ENCODE peak calls at places on chromosome 1, in seven cellular contexts. N, K, O, S, J, Z and I are unnamed samples.

GRCh38 chr1:47507921-47508894 is 70.4 kb downstream of the FOXD2 start:
- DNase-seq in S (peak), J (peak), O (peak), N (peak), K (peak), Z (peak), I (no peak)

GRCh38 chr1:73604739-73605138 is 593.2 kb downstream of the LRRIQ3 start:
- DNase-seq in S (no peak), O (no peak), K (no peak), J (no peak), N (no peak), Z (peak), I (no peak)

GRCh38 chr1:241972703-241973375 is 15.3 kb downstream of the BECN2 start:
- DNase-seq in O (no peak), K (no peak), Z (no peak), J (no peak), N (peak), S (no peak), I (peak)

GRCh38 chr1:98059616-98060015 is 138.8 kb upstream of the DPYD start:
- DNase-seq in K (no peak), J (no peak), O (no peak), Z (peak), N (no peak), S (no peak), I (no peak)

GRCh38 chr1:177368255-177368654 is 197.5 kb downstream of the BRINP2 start:
- DNase-seq in N (no peak), K (no peak), O (no peak), Z (no peak), S (no peak), J (no peak), I (peak)

GRCh38 chr1:11563560-11564069 is 84.7 kb downstream of the DISP3 start:
- DNase-seq in K (no peak), O (no peak), S (no peak), Z (no peak), N (peak), J (peak), I (peak)

GRCh38 chr1:167486090-167486824 is 32.1 kb downstream of the CD247 start:
- DNase-seq in K (no peak), J (no peak), O (no peak), Z (no peak), S (no peak), N (no peak), I (peak)

GRCh38 chr1:58158006-58158405 is 388.5 kb downstream of the OMA1 start:
- DNase-seq in S (no peak), K (no peak), O (no peak), J (no peak), N (peak), Z (no peak), I (no peak)

DNA sequence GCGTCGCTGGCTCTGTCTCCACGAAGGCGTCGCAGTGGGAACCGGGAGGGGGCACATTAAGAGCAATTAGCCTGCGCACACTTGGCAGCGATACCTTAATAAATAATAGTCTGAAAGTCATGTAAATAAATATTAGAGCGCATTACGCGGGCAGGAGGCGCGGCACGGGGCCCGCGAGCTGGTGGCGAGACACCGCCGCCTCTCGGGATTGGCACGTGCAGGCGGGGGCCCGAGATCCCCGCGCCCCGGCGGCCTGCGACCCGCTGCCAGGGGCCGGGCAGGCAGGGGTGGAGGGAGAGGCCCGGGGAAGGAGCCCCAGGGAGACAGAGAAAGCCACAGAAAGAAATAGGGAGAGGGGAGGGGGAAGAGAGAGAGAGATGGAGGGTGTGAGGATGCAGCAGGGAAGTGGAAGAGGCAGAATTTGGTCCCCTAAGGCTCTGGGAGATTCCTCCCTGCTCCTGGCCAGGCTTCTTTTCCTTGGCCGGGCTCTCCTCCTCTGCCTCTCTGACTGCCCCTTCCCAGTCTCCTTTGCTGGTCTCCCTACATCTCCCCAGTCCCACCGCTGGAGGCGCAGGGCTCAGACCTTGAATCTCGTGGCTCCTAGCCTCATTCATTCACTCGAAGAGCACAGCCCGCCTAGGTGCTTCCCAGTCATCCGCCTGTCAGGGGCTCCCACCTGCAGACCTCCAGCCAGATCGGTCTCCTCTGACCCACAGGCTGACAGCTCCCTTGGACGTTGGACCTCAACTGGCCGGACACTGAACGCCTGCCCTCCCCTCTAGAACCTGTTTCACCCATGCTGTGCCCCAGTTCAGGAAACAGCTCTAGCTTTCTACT is 76.3 kb downstream of the VWA5B1 start:
- DNase-seq in Z (peak), N (peak), S (peak), K (peak), O (no peak), J (peak), I (peak)
- H3K4me3 ChIP-seq in Z (peak), N (peak), S (peak), K (no peak), O (no peak), J (no peak), I (peak)

GRCh38 chr1:31460027-31460426 is 47.0 kb downstream of the SERINC2 start:
- DNase-seq in O (no peak), J (no peak), N (peak), Z (peak), K (no peak), S (no peak), I (peak)
- TF ChIP-seq CTCF in O (no peak), J (peak), N (peak), Z (peak), K (peak), S (no peak), I (peak)

DNA sequence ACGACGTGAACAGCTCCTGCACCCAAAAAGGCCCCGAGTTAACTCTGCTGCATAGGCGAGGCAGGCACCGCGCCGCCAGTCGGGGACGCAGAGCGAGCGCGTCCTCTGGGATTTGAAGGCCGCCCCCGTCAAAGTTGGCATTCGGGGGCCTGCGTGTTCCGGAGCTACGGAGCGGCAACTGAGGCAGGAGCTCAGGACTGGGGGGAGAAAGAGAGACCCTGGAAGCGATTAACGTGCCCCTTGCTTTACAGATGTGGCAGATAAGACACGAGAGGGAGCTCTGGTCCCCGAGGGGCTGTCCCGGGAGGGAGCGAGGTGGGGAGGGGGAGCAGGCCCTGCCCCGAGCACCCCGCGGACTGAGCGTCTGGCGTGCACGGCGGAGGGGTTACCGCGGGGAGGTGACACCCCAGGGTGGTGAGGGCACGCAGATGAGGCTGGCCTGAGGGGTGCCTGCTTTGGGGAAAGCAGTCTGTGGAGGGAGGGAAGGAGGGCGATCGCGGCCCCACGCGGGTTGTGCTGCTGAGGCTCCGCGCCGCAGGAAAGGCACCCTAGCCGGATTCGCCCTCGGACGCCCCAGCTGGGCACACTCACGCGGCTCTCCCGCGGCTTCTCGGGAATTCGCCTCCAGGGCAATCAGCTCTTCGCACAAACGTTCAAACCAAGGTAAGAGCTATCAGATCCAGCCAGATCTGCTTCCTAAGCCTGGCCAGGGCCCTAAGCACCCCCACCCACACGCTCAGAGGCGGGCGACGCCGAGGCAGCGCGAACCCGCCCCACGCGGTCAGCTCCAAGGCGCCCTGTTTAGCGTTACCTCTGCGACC is 26.5 kb downstream of the ACTA1 start:
- DNase-seq in O (no peak), J (no peak), Z (no peak), N (peak), S (no peak), K (no peak), I (no peak)
- H3K4me3 ChIP-seq in O (no peak), J (peak), Z (no peak), N (peak), S (peak), K (no peak), I (no peak)

GRCh38 chr1:25484096-25484495 is 53.4 kb downstream of the MACO1 start:
- DNase-seq in O (peak), S (peak), J (peak), Z (no peak), K (peak), N (no peak), I (no peak)

GRCh38 chr1:25485536-25486235 is 55.0 kb downstream of the MACO1 start:
- DNase-seq in K (no peak), N (no peak), S (no peak), O (no peak), Z (no peak), J (no peak), I (no peak)

GRCh38 chr1:25487628-25488027 is 55.8 kb upstream of the LDLRAP1 start:
- DNase-seq in Z (peak), S (no peak), N (peak), O (no peak), K (no peak), J (no peak), I (no peak)

GRCh38 chr1:25484533-25484932 is 53.8 kb downstream of the MACO1 start:
- DNase-seq in S (no peak), K (no peak), O (no peak), J (no peak), Z (no peak), N (no peak), I (no peak)

GRCh38 chr1:25486602-25487001 is 55.9 kb downstream of the MACO1 start:
- DNase-seq in K (no peak), O (no peak), S (no peak), J (no peak), Z (no peak), N (no peak), I (peak)
- TF ChIP-seq CTCF in K (no peak), O (no peak), S (no peak), J (no peak), Z (no peak), N (peak), I (peak)

DNA sequence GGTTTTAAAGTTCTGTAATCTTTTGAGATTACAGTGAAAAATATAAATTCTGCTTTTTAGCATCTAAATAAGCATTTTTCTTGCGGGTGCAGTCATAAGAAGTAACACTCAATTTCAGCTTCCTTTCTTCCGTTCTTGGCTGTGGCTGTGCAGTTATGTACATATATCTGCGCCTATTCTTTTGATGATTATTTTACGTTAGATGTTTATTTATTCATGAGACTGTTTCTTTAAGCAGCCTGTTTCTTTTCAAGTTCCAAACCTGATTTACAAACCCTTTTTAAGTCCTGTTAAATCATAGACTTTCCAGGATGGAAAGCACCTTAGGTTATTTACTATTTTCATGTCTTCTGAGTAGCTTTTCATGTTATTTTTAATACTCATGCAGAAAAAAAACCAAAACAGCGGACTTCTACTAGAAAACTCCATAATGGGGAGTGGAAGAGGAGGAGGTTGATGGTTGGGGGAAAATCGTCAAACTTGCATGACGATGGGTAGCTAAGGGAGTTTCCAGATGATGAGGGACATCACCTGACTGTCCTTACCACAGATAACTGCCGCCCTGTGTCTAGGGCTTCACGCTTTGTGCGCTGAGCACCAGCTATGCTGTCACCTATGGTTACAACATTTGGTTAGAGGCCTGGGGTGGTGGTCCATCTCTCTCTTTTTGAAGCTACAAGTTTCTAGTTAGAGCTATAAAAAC is 2.6 kb downstream of the PRDM2 start:
- DNase-seq in J (no peak), O (no peak), N (no peak), Z (no peak), K (no peak), S (no peak), I (no peak)
- H3K4me3 ChIP-seq in J (no peak), O (no peak), N (no peak), Z (no peak), K (no peak), S (no peak), I (no peak)

DNA sequence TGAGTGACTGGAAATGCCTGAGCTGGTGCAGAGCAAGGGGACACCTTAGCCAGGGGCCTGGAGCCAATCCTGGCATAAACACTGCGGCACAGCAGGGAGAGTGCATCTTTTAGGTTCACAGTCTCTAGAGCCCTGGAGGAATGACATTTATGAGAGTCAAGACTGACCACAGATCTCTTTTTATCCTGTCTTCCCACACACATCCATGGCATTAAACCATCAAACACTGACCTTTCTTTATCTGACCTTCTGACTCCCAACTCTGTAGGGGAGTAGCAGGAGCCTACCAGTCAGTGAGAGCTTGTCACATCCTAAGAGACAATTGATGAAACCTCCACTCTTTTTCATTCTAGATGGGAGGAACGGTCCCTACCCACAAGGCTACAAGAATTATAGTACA is 7.9 kb downstream of the CD34 start:
- DNase-seq in Z (no peak), K (no peak), O (no peak), S (no peak), N (no peak), J (no peak), I (no peak)
- TF ChIP-seq CTCF in Z (no peak), K (no peak), O (no peak), S (no peak), N (no peak), J (no peak), I (no peak)

DNA sequence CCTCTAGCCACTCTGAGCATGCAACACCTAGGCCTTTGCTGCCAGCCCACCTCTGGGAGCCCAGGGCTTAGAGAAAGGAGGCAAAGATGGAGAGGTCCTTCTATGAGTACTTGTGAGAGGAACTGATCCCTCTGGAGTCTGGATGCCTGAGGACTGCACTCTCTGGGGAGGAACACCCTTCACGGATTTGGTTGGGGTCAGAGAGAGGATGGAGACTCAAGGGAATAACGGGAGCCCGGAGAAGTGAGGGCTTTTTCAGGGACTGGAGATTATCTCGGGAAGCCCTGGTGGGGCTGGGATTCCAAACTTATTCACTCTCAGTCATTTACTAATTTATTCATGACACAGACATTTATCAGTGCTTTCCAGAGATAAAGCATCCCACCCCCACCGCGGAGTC is 438 bp upstream of the C1orf232 start:
- DNase-seq in Z (no peak), K (no peak), J (no peak), N (no peak), S (no peak), O (no peak), I (no peak)
- H3K4me3 ChIP-seq in Z (peak), K (no peak), J (peak), N (peak), S (peak), O (no peak), I (peak)

GRCh38 chr1:240280560-240281322 is 189.1 kb downstream of the FMN2 start:
- DNase-seq in N (no peak), O (no peak), S (no peak), J (no peak), Z (no peak), K (no peak), I (no peak)
- TF ChIP-seq CTCF in N (no peak), O (no peak), S (no peak), J (no peak), Z (no peak), K (no peak), I (no peak)

GRCh38 chr1:51354417-51354816 is 24.1 kb upstream of the TTC39A start:
- DNase-seq in S (no peak), O (no peak), N (no peak), Z (no peak), J (no peak), K (no peak), I (no peak)

GRCh38 chr1:51355382-51355781 is 25.0 kb upstream of the TTC39A start:
- DNase-seq in S (no peak), N (no peak), O (no peak), K (no peak), Z (no peak), J (no peak), I (no peak)

GRCh38 chr1:51347398-51348146 is 17.2 kb upstream of the TTC39A start:
- DNase-seq in S (no peak), O (peak), K (peak), Z (no peak), J (no peak), N (no peak), I (no peak)

GRCh38 chr1:51348147-51348527 is 17.8 kb upstream of the TTC39A start:
- DNase-seq in N (no peak), S (no peak), J (no peak), Z (no peak), K (no peak), O (no peak), I (no peak)

GRCh38 chr1:51351907-51352306 is 21.5 kb upstream of the TTC39A start:
- DNase-seq in Z (no peak), S (no peak), O (peak), J (no peak), K (no peak), N (no peak), I (no peak)
- H3K4me3 ChIP-seq in Z (no peak), S (no peak), O (no peak), J (no peak), K (no peak), N (no peak), I (no peak)